ENCODE peak calls at places on chromosomes 12 and 14, in four cellular contexts. Y is uterus, I is tibial nerve, Q is fibroblast of lung. R is an unnamed sample. For H3K27me3, the result is how much of the 10 kb centered on the place peaks cover.

GRCh38 chr12:1835178-1836131 is 15.1 kb downstream of the LRTM2 start:
- DNase-seq in I (no peak), Y (no peak), Q (no peak), R (no peak)

GRCh38 chr12:40336573-40337199 is 111.9 kb downstream of the LRRK2 start:
- DNase-seq in I (no peak), Y (no peak), Q (peak), R (no peak)

GRCh38 chr14:24353551-24354529 is 14.0 kb upstream of the RIPK3 start:
- DNase-seq in Y (no peak), Q (peak), I (no peak), R (no peak)

GRCh38 chr12:113227686-113228391 is 6.6 kb downstream of the TPCN1 start:
- DNase-seq in I (no peak), Q (no peak), Y (no peak), R (no peak)

GRCh38 chr12:6961695-6962284 is 8.7 kb downstream of the PHB2 start:
- DNase-seq in Y (peak), Q (peak), I (no peak), R (no peak)

GRCh38 chr12:111102062-111102735 is 181.8 kb upstream of the MYL2 start:
- DNase-seq in Y (no peak), I (no peak), Q (no peak), R (no peak)

GRCh38 chr14:71321556-71322315 is 414.5 kb downstream of the PCNX1 start:
- DNase-seq in I (peak), Y (peak), Q (peak), R (no peak)

GRCh38 chr12:120497524-120498150 is 1.7 kb downstream of the DYNLL1 start:
- DNase-seq in I (no peak), Y (no peak), Q (peak), R (no peak)

GRCh38 chr14:76876076-76876475 is 49.9 kb downstream of the LRRC74A start:
- DNase-seq in Q (peak), Y (peak), I (peak), R (no peak)

GRCh38 chr12:64385468-64385867 is 5.1 kb downstream of the C12orf56 start:
- DNase-seq in Q (peak), Y (no peak), I (no peak), R (no peak)

GRCh38 chr12:78555802-78556201 is 308.8 kb upstream of the SYT1 start:
- DNase-seq in Y (no peak), Q (peak), I (no peak), R (no peak)

DNA sequence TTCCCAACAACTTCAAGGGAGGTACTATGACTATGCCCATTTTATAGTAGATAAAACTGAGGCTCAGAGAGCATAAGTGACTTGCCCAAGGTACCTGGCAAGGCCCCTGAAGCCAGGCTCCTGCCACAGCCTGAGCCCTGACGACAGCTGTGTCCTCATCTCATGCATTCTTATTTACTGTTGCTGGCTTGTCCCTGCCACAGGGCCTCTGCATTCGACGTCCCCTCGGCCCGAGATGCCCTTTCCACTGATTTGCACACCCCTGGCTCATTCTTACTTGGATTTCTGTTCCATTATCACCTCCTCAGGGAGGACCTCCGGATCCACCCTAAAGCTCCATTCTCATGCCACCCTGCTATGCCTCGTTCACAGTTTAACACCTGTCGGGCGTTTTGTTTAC is 2.6 kb downstream of the TESC start:
- DNase-seq in I (no peak), Y (no peak), Q (no peak), R (no peak)
- H3K27me3 ChIP-seq in I (half or more), Y (under half), Q (half or more), R (under half)

GRCh38 chr12:49541140-49541861 is 2.5 kb downstream of the KCNH3 start:
- DNase-seq in Q (no peak), Y (peak), I (no peak), R (no peak)
- H3K27me3 ChIP-seq in Q (under half), Y (under half), I (half or more), R (under half)

GRCh38 chr12:57235012-57235727 is 5.7 kb downstream of the SHMT2 start:
- DNase-seq in I (no peak), Q (peak), Y (peak), R (no peak)
- H3K27me3 ChIP-seq in I (under half), Q (under half), Y (under half), R (under half)

DNA sequence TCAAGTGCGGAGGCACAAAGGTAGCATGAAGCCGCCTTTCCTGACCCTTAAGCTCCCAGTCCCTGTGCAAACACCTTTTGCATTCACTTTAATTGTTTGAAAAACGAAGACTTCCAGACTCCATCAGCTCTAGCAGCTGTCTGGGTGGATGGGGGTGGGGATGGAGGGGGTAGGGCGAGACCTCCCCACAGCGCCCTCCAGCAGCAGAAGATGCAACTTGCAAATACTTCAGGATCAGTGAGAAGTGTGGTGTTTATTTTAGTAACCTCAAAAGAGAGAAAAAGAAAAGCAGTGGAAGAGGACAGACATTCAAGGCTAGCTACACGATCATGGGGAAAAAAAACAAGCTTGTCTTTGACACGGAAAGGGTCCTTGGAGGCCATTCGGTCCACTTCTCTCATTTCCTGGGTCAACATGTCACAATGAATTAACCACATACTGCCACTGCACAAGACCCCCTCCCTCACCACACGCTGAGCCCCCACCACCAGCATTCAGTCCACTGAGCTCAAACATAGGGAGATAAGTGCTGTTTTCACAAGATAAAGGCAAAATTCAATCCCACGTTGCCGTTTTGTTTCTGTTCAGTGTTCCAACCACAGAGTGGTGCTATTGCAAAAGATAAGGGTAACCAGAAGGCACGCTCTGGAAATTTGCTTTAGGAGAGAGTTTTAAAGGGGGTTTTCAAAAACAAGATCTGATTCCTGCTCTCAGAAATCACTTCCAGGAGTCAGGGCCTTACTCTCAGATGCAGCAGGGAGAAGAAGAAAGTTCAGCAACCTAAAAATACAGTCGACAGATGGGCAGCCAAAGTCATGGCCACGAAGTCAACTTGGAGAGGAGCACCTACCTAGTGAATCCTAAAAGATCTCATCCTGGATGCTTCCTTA is 3.3 kb upstream of the NTF3 start:
- DNase-seq in I (no peak), Y (no peak), Q (peak), R (no peak)
- H3K27me3 ChIP-seq in I (half or more), Y (under half), Q (under half), R (under half)

GRCh38 chr12:53948650-53949593 is 5.8 kb upstream of the HOXC12 start:
- DNase-seq in I (no peak), Y (no peak), Q (no peak), R (no peak)

GRCh38 chr12:53950441-53950781 is 4.3 kb upstream of the HOXC12 start:
- DNase-seq in Q (no peak), Y (no peak), I (no peak), R (no peak)

GRCh38 chr12:53950789-53951576 is 3.7 kb upstream of the HOXC12 start:
- DNase-seq in Y (no peak), I (no peak), Q (no peak), R (no peak)

GRCh38 chr12:53951577-53952334 is 2.9 kb upstream of the HOXC12 start:
- DNase-seq in Q (no peak), I (no peak), Y (no peak), R (no peak)

GRCh38 chr12:53949631-53950440 is 4.9 kb upstream of the HOXC12 start:
- DNase-seq in I (no peak), Q (no peak), Y (no peak), R (no peak)
- H3K27me3 ChIP-seq in I (half or more), Q (half or more), Y (under half), R (half or more)

R was measured in BJ.